ENCODE peak calls at places on chromosome 1, in ten cellular contexts. R, P, A, B, Y, K, I, D, L and G are unnamed samples.

GRCh38 chr1:37605806-37606474 is 10.2 kb upstream of the GNL2 start:
- DNase-seq in R (no peak), P (peak; percentile 55), A (no peak), B (no peak), Y (no peak), K (no peak), I (no peak), D (no peak), L (no peak), G (no peak)

GRCh38 chr1:116455509-116455908 is 82.5 kb downstream of the ATP1A1 start:
- DNase-seq in R (no peak), P (no peak), A (no peak), B (no peak), Y (no peak), K (no peak), I (no peak), D (no peak), L (no peak), G (no peak)

GRCh38 chr1:6447818-6448748 is 17.9 kb downstream of the TNFRSF25 start:
- DNase-seq in R (peak; percentile 49), P (no peak), A (no peak), B (no peak), Y (peak; percentile 56), K (no peak), I (no peak), D (no peak), L (no peak), G (no peak)

GRCh38 chr1:56526571-56527174 is 52.7 kb downstream of the PLPP3 start:
- DNase-seq in R (peak; percentile 26), P (no peak), A (no peak), B (peak; percentile 32), Y (no peak), K (no peak), I (no peak), D (no peak), L (no peak), G (no peak)

GRCh38 chr1:54597455-54598030 is 25.8 kb downstream of the FAM151A start:
- DNase-seq in R (no peak), P (no peak), A (no peak), B (no peak), Y (no peak), K (no peak), I (no peak), D (no peak), L (no peak), G (no peak)

GRCh38 chr1:38929054-38929453 is 12.6 kb downstream of the RHBDL2 start:
- DNase-seq in R (no peak), P (no peak), A (no peak), B (no peak), Y (no peak), K (no peak), I (peak; percentile 58), D (no peak), L (no peak), G (no peak)

GRCh38 chr1:58585591-58586151 is 8.6 kb upstream of the TACSTD2 start:
- DNase-seq in R (peak; percentile 27), P (peak; percentile 67), A (peak; percentile 44), B (peak; percentile 56), Y (no peak), K (no peak), I (no peak), D (no peak), L (no peak), G (no peak)

GRCh38 chr1:91608876-91609275 is 108.2 kb downstream of the CDC7 start:
- DNase-seq in R (peak; percentile 78), P (no peak), A (no peak), B (peak; percentile 96), Y (no peak), K (no peak), I (no peak), D (no peak), L (no peak), G (no peak)

GRCh38 chr1:101820080-101820479 is 176.6 kb downstream of the OLFM3 start:
- DNase-seq in R (peak; percentile 57), P (peak; percentile 37), A (no peak), B (peak; percentile 15), Y (no peak), K (peak; percentile 15), I (peak; percentile 4), D (no peak), L (no peak), G (no peak)

GRCh38 chr1:52195161-52195560 is 53.3 kb downstream of the ZFYVE9 start:
- DNase-seq in R (no peak), P (no peak), A (no peak), B (peak; percentile 82), Y (no peak), K (no peak), I (no peak), D (no peak), L (no peak), G (no peak)

GRCh38 chr1:218069180-218069579 is 215.9 kb upstream of the RRP15 start:
- DNase-seq in R (peak; percentile 23), P (no peak), A (no peak), B (no peak), Y (no peak), K (no peak), I (no peak), D (no peak), L (no peak), G (no peak)

GRCh38 chr1:234135501-234135900 is 231.0 kb downstream of the SLC35F3 start:
- DNase-seq in R (no peak), P (no peak), A (no peak), B (no peak), Y (no peak), K (no peak), I (no peak), D (no peak), L (no peak), G (no peak)

DNA sequence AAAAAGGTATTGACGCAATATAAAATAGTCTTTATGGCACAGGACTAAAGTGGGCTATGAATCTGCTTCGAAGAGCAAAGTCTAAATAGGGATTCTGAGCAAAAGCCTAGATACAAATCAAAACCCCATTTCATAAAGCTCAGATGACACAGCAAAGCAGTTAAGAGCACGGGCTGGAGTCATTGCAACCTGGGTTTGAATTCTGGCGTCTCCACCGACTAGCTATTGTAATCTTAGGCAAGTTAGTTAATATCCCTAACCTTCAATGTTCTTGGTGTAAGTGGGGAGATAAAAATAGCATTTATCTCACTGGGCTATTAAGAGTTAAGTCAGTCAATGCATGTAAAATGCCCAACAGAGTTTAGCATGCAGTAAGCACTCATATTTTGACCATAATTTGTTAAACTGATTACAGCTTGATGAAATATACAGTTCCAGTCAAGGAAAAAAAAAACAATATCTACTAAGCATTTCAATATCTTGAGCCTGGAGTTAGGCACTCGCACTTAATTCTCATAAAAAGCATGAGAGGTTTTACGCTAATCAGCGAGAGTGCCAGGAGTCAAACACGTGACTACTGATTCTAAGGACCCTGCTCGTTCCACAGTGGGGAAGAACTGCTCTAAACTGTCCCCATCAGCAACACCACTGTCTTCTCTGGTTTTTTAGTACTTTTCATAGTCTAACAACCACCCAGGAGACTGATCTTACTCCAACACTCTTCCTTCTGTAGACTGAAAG is 75.5 kb downstream of the JAK1 start:
- DNase-seq in R (no peak), P (no peak), A (no peak), B (no peak), Y (no peak), K (peak; percentile 42), I (no peak), D (no peak), L (no peak), G (no peak)
- H3K4me1 ChIP-seq in R (no peaks in the 10 kb centered on the region), P (peaks cover 38% of the 10 kb centered on the region), A (peaks cover 4% of the 10 kb centered on the region), B (peaks cover 8% of the 10 kb centered on the region), Y (peaks cover 95% of the 10 kb centered on the region), K (peaks cover 23% of the 10 kb centered on the region), I (peaks cover 43% of the 10 kb centered on the region), D (peaks cover 61% of the 10 kb centered on the region), L (peaks cover 92% of the 10 kb centered on the region), G (peaks cover 70% of the 10 kb centered on the region)

GRCh38 chr1:103461171-103462105 is 64.1 kb upstream of the RNPC3 start:
- DNase-seq in R (peak; percentile 41), P (peak; percentile 24), A (no peak), B (peak; percentile 16), Y (no peak), K (no peak), I (no peak), D (no peak), L (no peak), G (no peak)

GRCh38 chr1:103459385-103459784 is 66.1 kb upstream of the RNPC3 start:
- DNase-seq in R (peak; percentile 12), P (peak; percentile 2), A (no peak), B (no peak), Y (no peak), K (no peak), I (no peak), D (no peak), L (no peak), G (no peak)

GRCh38 chr1:103460496-103460895 is 65.0 kb upstream of the RNPC3 start:
- DNase-seq in R (no peak), P (no peak), A (no peak), B (no peak), Y (no peak), K (no peak), I (no peak), D (no peak), L (no peak), G (no peak)

GRCh38 chr1:103457856-103458255 is 67.6 kb upstream of the RNPC3 start:
- DNase-seq in R (no peak), P (no peak), A (no peak), B (no peak), Y (no peak), K (no peak), I (no peak), D (no peak), L (no peak), G (no peak)
- H3K4me3 ChIP-seq in R (no peak overlapping the region), P (no peak overlapping the region), A (no peak overlapping the region), B (no peak overlapping the region), Y (no peak overlapping the region), K (no peak overlapping the region), I (no peak overlapping the region), D (no peak overlapping the region), L (no peak overlapping the region), G (no peak overlapping the region)

DNA sequence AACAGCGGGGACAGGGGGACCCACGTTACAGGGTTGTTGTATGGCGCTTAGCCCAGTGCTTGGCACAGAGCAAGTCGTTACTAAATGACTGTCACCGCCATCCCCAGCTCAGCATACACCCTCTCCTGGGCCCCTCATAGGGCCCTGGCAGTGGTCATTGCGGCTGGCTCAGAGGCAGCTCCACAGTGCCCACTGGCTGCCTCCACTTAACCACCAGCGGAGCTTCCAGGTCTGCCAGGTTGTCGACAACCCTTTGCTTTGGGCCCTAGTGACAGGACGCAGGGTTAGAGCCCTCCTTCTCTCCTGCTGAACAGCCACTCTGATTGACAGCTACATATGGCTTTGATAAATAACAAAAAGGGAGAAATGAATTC is 4.7 kb downstream of the EFHD2 start:
- DNase-seq in R (no peak), P (no peak), A (no peak), B (no peak), Y (no peak), K (no peak), I (no peak), D (no peak), L (no peak), G (no peak)
- H3K4me1 ChIP-seq in R (peaks cover 61% of the 10 kb centered on the region), P (peaks cover 4% of the 10 kb centered on the region), A (peaks cover 47% of the 10 kb centered on the region), B (peaks cover 33% of the 10 kb centered on the region), Y (peaks cover 59% of the 10 kb centered on the region), K (peaks cover 53% of the 10 kb centered on the region), I (peaks cover 62% of the 10 kb centered on the region), D (peaks cover 63% of the 10 kb centered on the region), L (peaks cover 96% of the 10 kb centered on the region), G (no peaks in the 10 kb centered on the region)

DNA sequence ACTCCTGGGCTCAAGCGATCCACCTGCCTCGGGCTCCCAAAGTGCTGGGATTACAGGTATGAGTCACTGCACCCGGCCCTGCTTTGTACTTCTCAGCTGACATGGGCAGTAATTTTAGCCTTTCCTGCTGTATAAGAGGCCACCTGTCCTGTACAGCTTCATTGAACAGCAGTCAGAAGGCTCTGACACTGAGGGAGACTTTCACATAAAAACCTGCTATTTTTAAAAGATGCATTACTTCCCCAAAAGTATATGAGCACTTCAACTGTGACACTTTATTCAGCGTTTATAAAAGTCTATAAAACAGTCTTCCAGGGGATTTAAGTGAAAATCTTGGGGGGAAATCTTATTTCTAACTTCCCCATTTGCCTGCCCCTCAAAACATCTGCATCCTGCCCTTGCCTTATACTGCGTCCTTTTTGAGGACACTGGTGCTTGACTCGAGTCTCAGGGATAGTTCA is 17.6 kb downstream of the RNU5D-1 start:
- DNase-seq in R (peak; percentile 71), P (no peak), A (peak; percentile 27), B (no peak), Y (no peak), K (no peak), I (no peak), D (no peak), L (no peak), G (no peak)
- H3K4me3 ChIP-seq in R (no peak overlapping the region), P (no peak overlapping the region), A (no peak overlapping the region), B (no peak overlapping the region), Y (no peak overlapping the region), K (no peak overlapping the region), I (no peak overlapping the region), D (no peak overlapping the region), L (no peak overlapping the region), G (no peak overlapping the region)